ENCODE peak calls at places on chromosome 22, in five cellular contexts. C is HAP-1; I is activated CD8-positive, alpha-beta memory T cell treated with anti-CD3 and anti-CD28 coated beads, Interleukin-2, amount 10 ng/mL, durations not matched to agents 7 days and 5 days; H is naive thymus-derived CD8-positive, alpha-beta T cell; G is GM13977. R is an unnamed sample.

GRCh38 chr22:28773461-28773867 is 969 bp downstream of the CCDC117 start:
- DNase-seq in C (no peak), I (no peak), G (peak; percentile 69), H (no peak), R (no peak)

GRCh38 chr22:30020511-30020910 is 59.8 kb upstream of the HORMAD2 start:
- DNase-seq in H (no peak), G (no peak), I (no peak), C (no peak), R (no peak)

GRCh38 chr22:29071261-29072045 is 1.4 kb upstream of the KREMEN1 start:
- DNase-seq in I (peak; percentile 45), C (no peak), H (no peak), G (peak; percentile 64), R (no peak)

GRCh38 chr22:41038732-41039131 is 53.7 kb upstream of the EP300 start:
- DNase-seq in H (no peak), G (no peak), C (no peak), I (no peak), R (no peak)

GRCh38 chr22:45413368-45414211 is at the start of the genes RIBC2 and SMC1B:
- DNase-seq in G (peak; percentile 85), I (peak; percentile 96), C (no peak), H (peak; percentile 72), R (peak; percentile 76)

GRCh38 chr22:45478108-45478771 is 24.4 kb upstream of the FBLN1 start:
- DNase-seq in C (no peak), H (no peak), I (no peak), G (no peak), R (no peak)

GRCh38 chr22:34760276-34761008 is 305.5 kb upstream of the ISX start:
- DNase-seq in H (no peak), G (no peak), I (no peak), C (no peak), R (no peak)

GRCh38 chr22:46009730-46010129 is 32.8 kb upstream of the WNT7B start:
- DNase-seq in I (no peak), G (no peak), C (no peak), H (no peak), R (no peak)

GRCh38 chr22:27972732-27973698 is 54.0 kb upstream of the PITPNB start:
- DNase-seq in H (no peak), C (no peak), I (no peak), G (no peak), R (no peak)

GRCh38 chr22:36465232-36466021 is 16.0 kb downstream of the TXN2 start:
- DNase-seq in C (no peak), G (no peak), I (no peak), H (no peak), R (no peak)

GRCh38 chr22:40519284-40519947 is 117.1 kb downstream of the MRTFA start:
- DNase-seq in I (no peak), C (no peak), G (peak; percentile 56), H (no peak), R (no peak)

GRCh38 chr22:49847751-49848689 is 5.6 kb upstream of the ZBED4 start:
- DNase-seq in G (no peak), C (no peak), H (no peak), I (no peak), R (no peak)

GRCh38 chr22:23060612-23061400 is 9.5 kb upstream of the GNAZ start:
- DNase-seq in G (no peak), I (peak; percentile 30), H (no peak), C (no peak), R (no peak)

GRCh38 chr22:50698546-50698945 is 25.9 kb downstream of the SHANK3 start:
- DNase-seq in C (no peak), G (no peak), H (no peak), I (no peak), R (no peak)

GRCh38 chr22:43505896-43506295 is 94.1 kb downstream of the MPPED1 start:
- DNase-seq in C (no peak), H (no peak), G (no peak), I (no peak), R (no peak)

GRCh38 chr22:19111140-19111539 is 11.1 kb downstream of the DGCR2 start:
- DNase-seq in I (no peak), H (no peak), C (no peak), G (no peak), R (no peak)

GRCh38 chr22:31618471-31619176 is 43.4 kb downstream of the PISD start:
- DNase-seq in I (no peak), C (no peak), G (no peak), H (no peak), R (no peak)

GRCh38 chr22:41429232-41429945 is 17.2 kb downstream of the TOB2 start:
- DNase-seq in H (no peak), G (no peak), C (no peak), I (no peak), R (no peak)

GRCh38 chr22:21690401-21690801 is 24.6 kb downstream of the PPIL2 start:
- DNase-seq in C (no peak), H (no peak), I (no peak), G (peak; percentile 77), R (no peak)

GRCh38 chr22:36293606-36294292 is 40.8 kb downstream of the APOL1 start:
- DNase-seq in H (no peak), C (no peak), I (no peak), G (no peak), R (no peak)

R was measured in T-helper 9 cell.